ENCODE peak calls at places on chromosomes 3 and 15, in five cellular contexts. Z, K, R, V and J are unnamed samples.

GRCh38 chr3:13267348-13267659 is 152.8 kb downstream of the NUP210 start:
- DNase-seq in R (no peak), V (no peak), K (no peak), Z (no peak), J (no peak)

GRCh38 chr3:72375237-72376154 is 472.7 kb downstream of the SHQ1 start:
- DNase-seq in R (no peak), V (no peak), K (no peak), Z (peak; percentile 57), J (no peak)

GRCh38 chr15:33279613-33280205 is 31.1 kb upstream of the RYR3 start:
- DNase-seq in R (no peak), K (no peak), V (no peak), Z (no peak), J (no peak)

GRCh38 chr3:56923546-56924224 is 121.9 kb upstream of the ARHGEF3 start:
- DNase-seq in R (no peak), V (no peak), Z (no peak), K (peak; percentile 43), J (no peak)

GRCh38 chr15:91970142-91970541 is 116.6 kb downstream of the SLCO3A1 start:
- DNase-seq in Z (no peak), V (no peak), R (peak; percentile 26), K (no peak), J (peak; percentile 63)

GRCh38 chr3:195774917-195775316 is 36.8 kb downstream of the MUC4 start:
- DNase-seq in V (peak; percentile 46), K (no peak), Z (no peak), R (no peak), J (peak; percentile 52)

GRCh38 chr3:160909917-160910316 is 153.9 kb downstream of the PPM1L start:
- DNase-seq in K (no peak), Z (no peak), R (no peak), V (no peak), J (no peak)

GRCh38 chr3:72329354-72329753 is 518.9 kb downstream of the SHQ1 start:
- DNase-seq in V (peak; percentile 71), K (no peak), R (no peak), Z (no peak), J (peak; percentile 30)

GRCh38 chr3:13235079-13235478 is 161.8 kb upstream of the IQSEC1 start:
- DNase-seq in R (no peak), V (no peak), Z (no peak), K (no peak), J (no peak)

GRCh38 chr3:197846491-197846890 is 55.4 kb downstream of the LRCH3 start:
- DNase-seq in Z (no peak), K (no peak), V (no peak), R (no peak), J (no peak)

GRCh38 chr3:38153986-38154608 is 11.2 kb upstream of the OXSR1 start:
- DNase-seq in R (no peak), Z (no peak), K (no peak), V (no peak), J (peak; percentile 53)

GRCh38 chr3:109731639-109732473 is 394.5 kb upstream of the DPPA4 start:
- DNase-seq in K (peak; percentile 23), Z (peak; percentile 12), R (peak; percentile 50), V (peak; percentile 59), J (peak; percentile 36)

GRCh38 chr3:53102601-53103147 is 27.6 kb downstream of the RFT1 start:
- DNase-seq in K (no peak), V (no peak), Z (peak; percentile 79), R (no peak), J (no peak)

GRCh38 chr3:42547401-42547945 is 34.3 kb downstream of the SEC22C start:
- DNase-seq in Z (peak; percentile 75), K (peak; percentile 55), R (peak; percentile 32), V (no peak), J (peak; percentile 72)

GRCh38 chr15:34241376-34242350 is 16.8 kb downstream of the EMC4 start:
- DNase-seq in R (peak; percentile 29), V (no peak), Z (peak; percentile 62), K (no peak), J (peak; percentile 41)

GRCh38 chr3:5729852-5730251 is 542.3 kb downstream of the EDEM1 start:
- DNase-seq in V (no peak), K (no peak), R (no peak), Z (no peak), J (no peak)

GRCh38 chr3:75171632-75172230 is 492.4 kb upstream of the FRG2C start:
- DNase-seq in V (no peak), Z (no peak), K (no peak), R (no peak), J (no peak)

GRCh38 chr3:171088984-171089754 is 62.6 kb upstream of the SLC2A2 start:
- DNase-seq in Z (no peak), V (peak; percentile 29), K (peak; percentile 56), R (peak; percentile 84), J (peak; percentile 52)

GRCh38 chr3:4981688-4982494 is 2.7 kb downstream of the BHLHE40 start:
- DNase-seq in Z (no peak), K (no peak), V (no peak), R (no peak), J (peak; percentile 43)

GRCh38 chr3:117868766-117869165 is 1159.2 kb downstream of the TUSC7 start:
- DNase-seq in R (no peak), V (no peak), K (no peak), Z (no peak), J (no peak)

GRCh38 chr15:33963831-33964664 is 4.2 kb upstream of the CHRM5 start:
- DNase-seq in R (peak; percentile 8), Z (peak; percentile 48), V (no peak), K (no peak), J (peak; percentile 27)

GRCh38 chr3:194671900-194672808 is at the start of gene LSG1:
- DNase-seq in K (peak; percentile 94), R (peak; percentile 93), V (peak; percentile 97), Z (peak; percentile 88), J (peak; percentile 89)

GRCh38 chr15:49154359-49154758 is 1.0 kb downstream of the COPS2 start:
- DNase-seq in K (no peak), Z (no peak), R (no peak), V (no peak), J (no peak)

GRCh38 chr3:30952786-30953185 is 58.3 kb upstream of the GADL1 start:
- DNase-seq in Z (no peak), R (no peak), V (no peak), K (no peak), J (no peak)

GRCh38 chr15:98505611-98506031 is 142.7 kb upstream of the IGF1R start:
- DNase-seq in K (no peak), R (no peak), Z (no peak), V (no peak), J (no peak)

GRCh38 chr3:194880940-194881925 is 195.6 kb downstream of the FAM43A start:
- DNase-seq in R (no peak), V (no peak), Z (no peak), K (peak; percentile 59), J (no peak)